ENCODE peak calls at places on chromosome 1, in six cellular contexts. H is neural crest cell, Z is fibroblast of lung, G is A673, I is GM12865, M is foreskin fibroblast. V is an unnamed sample.

GRCh38 chr1:10832703-10833102 is 36.3 kb upstream of the CASZ1 start:
- DNase-seq in H (no peak), Z (no peak), G (no peak), I (no peak), M (no peak), V (peak)

GRCh38 chr1:155324717-155325595 is 4.3 kb downstream of the RUSC1 start:
- DNase-seq in H (peak), Z (peak), G (peak), I (no peak), M (no peak), V (peak)

GRCh38 chr1:178692564-178693327 is 32.3 kb upstream of the RALGPS2 start:
- DNase-seq in H (no peak), Z (no peak), G (no peak), I (no peak), M (no peak), V (no peak)

GRCh38 chr1:21899972-21900371 is 37.1 kb downstream of the HSPG2 start:
- DNase-seq in H (no peak), Z (no peak), G (no peak), I (no peak), M (no peak), V (no peak)

GRCh38 chr1:98030483-98030882 is 109.6 kb upstream of the DPYD start:
- DNase-seq in H (no peak), Z (peak), G (no peak), I (no peak), M (no peak), V (peak)

GRCh38 chr1:54273092-54273836 is 73.3 kb downstream of the MRPL37 start:
- DNase-seq in H (peak), Z (peak), G (peak), I (peak), M (peak), V (no peak)

GRCh38 chr1:171576144-171576543 is 45.9 kb upstream of the MYOCOS start:
- DNase-seq in H (no peak), Z (no peak), G (no peak), I (no peak), M (no peak), V (peak)

GRCh38 chr1:240152611-240153297 is 61.1 kb downstream of the FMN2 start:
- DNase-seq in H (no peak), Z (peak), G (no peak), I (no peak), M (peak), V (no peak)

GRCh38 chr1:158087320-158087927 is 93.3 kb upstream of the CD1D start:
- DNase-seq in H (peak), Z (peak), G (peak), I (peak), M (peak), V (peak)

GRCh38 chr1:38291906-38292521 is 245.4 kb upstream of the POU3F1 start:
- DNase-seq in H (no peak), Z (peak), G (no peak), I (peak), M (no peak), V (no peak)

GRCh38 chr1:108636876-108637275 is 24.0 kb downstream of the HENMT1 start:
- DNase-seq in H (no peak), Z (no peak), G (no peak), I (no peak), M (no peak), V (peak)

GRCh38 chr1:154404984-154405761 is at the start of gene IL6R:
- DNase-seq in H (peak), Z (peak), G (peak), I (peak), M (peak), V (peak)

GRCh38 chr1:53398585-53399365 is 60.4 kb upstream of the DMRTB1 start:
- DNase-seq in H (no peak), Z (no peak), G (no peak), I (no peak), M (no peak), V (no peak)

GRCh38 chr1:160978510-160978927 is 23.9 kb upstream of the ITLN2 start:
- DNase-seq in H (no peak), Z (no peak), G (no peak), I (no peak), M (no peak), V (peak)

GRCh38 chr1:54095543-54096286 is 42.3 kb downstream of the TCEANC2 start:
- DNase-seq in H (no peak), Z (no peak), G (peak), I (no peak), M (no peak), V (no peak)

GRCh38 chr1:80666073-80666472 is 1134.7 kb upstream of the ADGRL2 start:
- DNase-seq in H (no peak), Z (no peak), G (no peak), I (no peak), M (no peak), V (no peak)

GRCh38 chr1:110254604-110255003 is 44.5 kb downstream of the KCNC4 start:
- DNase-seq in H (no peak), Z (no peak), G (no peak), I (no peak), M (no peak), V (no peak)

GRCh38 chr1:2825487-2826189 is 24.1 kb upstream of the TTC34 start:
- DNase-seq in H (no peak), Z (no peak), G (no peak), I (no peak), M (no peak), V (no peak)

GRCh38 chr1:41724248-41724647 is 194.5 kb downstream of the HIVEP3 start:
- DNase-seq in H (no peak), Z (no peak), G (no peak), I (no peak), M (no peak), V (no peak)

GRCh38 chr1:156801409-156802121 is 15.1 kb downstream of the SH2D2A start:
- DNase-seq in H (no peak), Z (peak), G (peak), I (no peak), M (peak), V (no peak)

GRCh38 chr1:21012937-21013336 is 163.8 kb downstream of the EIF4G3 start:
- DNase-seq in H (no peak), Z (peak), G (peak), I (no peak), M (no peak), V (no peak)

GRCh38 chr1:15966081-15966955 is 9.6 kb downstream of the ZBTB17 start:
- DNase-seq in H (no peak), Z (peak), G (no peak), I (peak), M (peak), V (peak)

GRCh38 chr1:112264553-112264952 is 131.5 kb upstream of the CTTNBP2NL start:
- DNase-seq in H (no peak), Z (no peak), G (no peak), I (no peak), M (no peak), V (no peak)

GRCh38 chr1:45172015-45172414 is 34.4 kb downstream of the ZSWIM5 start:
- DNase-seq in H (no peak), Z (no peak), G (peak), I (no peak), M (no peak), V (peak)

GRCh38 chr1:64514197-64514765 is 44.4 kb downstream of the CACHD1 start:
- DNase-seq in H (no peak), Z (peak), G (no peak), I (no peak), M (peak), V (no peak)

GRCh38 chr1:37477198-37477931 is 3.0 kb downstream of the ZC3H12A start:
- DNase-seq in H (no peak), Z (peak), G (peak), I (peak), M (no peak), V (peak)

GRCh38 chr1:6450005-6450450 is 15.9 kb downstream of the TNFRSF25 start:
- DNase-seq in H (no peak), Z (no peak), G (no peak), I (no peak), M (no peak), V (no peak)

GRCh38 chr1:235923466-235924008 is 56.8 kb upstream of the LYST start:
- DNase-seq in H (no peak), Z (no peak), G (no peak), I (peak), M (peak), V (peak)

GRCh38 chr1:25204797-25205441 is 27.4 kb downstream of the SYF2 start:
- DNase-seq in H (peak), Z (peak), G (peak), I (peak), M (peak), V (peak)

GRCh38 chr1:9910425-9911178 is 533 bp upstream of the CTNNBIP1 start:
- DNase-seq in H (peak), Z (peak), G (peak), I (peak), M (peak), V (peak)

GRCh38 chr1:110524311-110525249 is 5.6 kb upstream of the KCNA10 start:
- DNase-seq in H (peak), Z (peak), G (peak), I (peak), M (peak), V (peak)

GRCh38 chr1:43834280-43835140 is 99.1 kb upstream of the ARTN start:
- DNase-seq in H (no peak), Z (peak), G (no peak), I (no peak), M (peak), V (peak)

GRCh38 chr1:3533051-3534048 is 78.0 kb downstream of the MEGF6 start:
- DNase-seq in H (no peak), Z (no peak), G (no peak), I (no peak), M (no peak), V (no peak)

GRCh38 chr1:192461684-192462083 is 113.9 kb upstream of the RGS1 start:
- DNase-seq in H (no peak), Z (no peak), G (no peak), I (no peak), M (no peak), V (peak)

GRCh38 chr1:96973605-96974004 is 252.0 kb downstream of the PTBP2 start:
- DNase-seq in H (no peak), Z (peak), G (peak), I (no peak), M (no peak), V (peak)

GRCh38 chr1:25647106-25647505 is 30.5 kb downstream of the MAN1C1 start:
- DNase-seq in H (no peak), Z (no peak), G (no peak), I (no peak), M (no peak), V (no peak)

GRCh38 chr1:183896466-183897026 is 91.6 kb downstream of the RGL1 start:
- DNase-seq in H (no peak), Z (peak), G (no peak), I (peak), M (no peak), V (no peak)

GRCh38 chr1:8671313-8671917 is 146.0 kb downstream of the RERE start:
- DNase-seq in H (peak), Z (peak), G (peak), I (peak), M (peak), V (peak)

GRCh38 chr1:202248861-202249260 is 55.3 kb downstream of the LGR6 start:
- DNase-seq in H (no peak), Z (no peak), G (no peak), I (no peak), M (no peak), V (no peak)

GRCh38 chr1:202247104-202247503 is 53.5 kb downstream of the LGR6 start:
- DNase-seq in H (no peak), Z (no peak), G (no peak), I (no peak), M (no peak), V (no peak)

GRCh38 chr1:202249846-202250245 is 56.2 kb downstream of the LGR6 start:
- DNase-seq in H (no peak), Z (peak), G (no peak), I (no peak), M (no peak), V (no peak)

GRCh38 chr1:202245391-202245790 is 51.8 kb downstream of the LGR6 start:
- DNase-seq in H (no peak), Z (no peak), G (no peak), I (no peak), M (no peak), V (no peak)

GRCh38 chr1:202247837-202248795 is 54.5 kb downstream of the LGR6 start:
- DNase-seq in H (no peak), Z (no peak), G (no peak), I (no peak), M (no peak), V (no peak)
- TF ChIP-seq CTCF in H (no peak), Z (no peak), G (no peak), I (no peak), M (no peak), V (no peak)

GRCh38 chr1:19738669-19739068 is 61.0 kb downstream of the TMCO4 start:
- DNase-seq in H (no peak), Z (no peak), G (no peak), I (no peak), M (no peak), V (no peak)

GRCh38 chr1:19735419-19736127 is 64.1 kb downstream of the TMCO4 start:
- DNase-seq in H (no peak), Z (peak), G (peak), I (no peak), M (peak), V (no peak)

GRCh38 chr1:19739628-19740027 is 60.1 kb downstream of the TMCO4 start:
- DNase-seq in H (no peak), Z (no peak), G (no peak), I (no peak), M (no peak), V (peak)

GRCh38 chr1:19738106-19738505 is 61.6 kb downstream of the TMCO4 start:
- DNase-seq in H (no peak), Z (no peak), G (no peak), I (no peak), M (no peak), V (no peak)

DNA sequence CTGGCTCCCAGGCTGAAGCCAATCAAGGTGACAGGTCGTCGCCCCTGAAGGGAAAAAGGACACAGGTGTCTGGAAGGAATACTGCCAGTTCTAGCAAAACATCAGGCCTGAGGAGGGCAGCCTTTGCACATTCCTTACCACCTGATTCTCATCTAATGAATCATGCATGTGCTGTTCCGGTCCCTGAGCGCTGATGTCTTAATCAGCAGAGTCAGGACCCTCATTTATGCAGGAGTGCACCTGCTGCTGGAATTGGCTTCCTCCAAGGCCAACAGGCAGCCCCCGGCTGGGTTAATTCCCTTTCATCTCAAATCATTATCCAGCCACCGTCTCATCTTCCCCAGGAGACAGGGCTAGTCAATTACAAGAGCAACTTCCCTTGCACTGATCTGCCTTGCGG is 62.3 kb downstream of the TMCO4 start:
- DNase-seq in H (no peak), Z (peak), G (no peak), I (no peak), M (no peak), V (peak)
- TF ChIP-seq CTCF in H (no peak), Z (no peak), G (no peak), I (no peak), M (no peak), V (peak)

GRCh38 chr1:213675043-213675442 is 312.7 kb upstream of the PROX1 start:
- DNase-seq in H (no peak), Z (no peak), G (no peak), I (no peak), M (no peak), V (no peak)
- TF ChIP-seq CTCF in H (no peak), Z (no peak), G (no peak), I (no peak), M (no peak), V (no peak)

GRCh38 chr1:35714921-35715567 is 3.6 kb downstream of the C1orf216 start:
- DNase-seq in H (no peak), Z (no peak), G (no peak), I (no peak), M (no peak), V (no peak)

GRCh38 chr1:35718492-35719336 is at the start of gene C1orf216:
- DNase-seq in H (no peak), Z (peak), G (peak), I (peak), M (peak), V (peak)

GRCh38 chr1:35717911-35718476 is 690 bp downstream of the C1orf216 start:
- DNase-seq in H (no peak), Z (peak), G (peak), I (no peak), M (peak), V (peak)

GRCh38 chr1:35715568-35716002 is 3.1 kb downstream of the C1orf216 start:
- DNase-seq in H (peak), Z (peak), G (peak), I (peak), M (peak), V (peak)
- TF ChIP-seq CTCF in H (peak), Z (peak), G (peak), I (peak), M (peak), V (peak)

GRCh38 chr1:150515328-150516049 is at the start of gene FALEC:
- DNase-seq in H (peak), Z (peak), G (peak), I (peak), M (peak), V (peak)
- TF ChIP-seq CTCF in H (no peak), Z (no peak), G (no peak), I (no peak), M (no peak), V (no peak)

GRCh38 chr1:60033066-60033465 is 40.5 kb downstream of the C1orf87 start:
- DNase-seq in H (no peak), Z (no peak), G (no peak), I (no peak), M (no peak), V (no peak)

GRCh38 chr1:60037669-60038068 is 35.9 kb downstream of the C1orf87 start:
- DNase-seq in H (no peak), Z (no peak), G (no peak), I (no peak), M (no peak), V (no peak)

GRCh38 chr1:60037061-60037460 is 36.5 kb downstream of the C1orf87 start:
- DNase-seq in H (no peak), Z (no peak), G (no peak), I (no peak), M (peak), V (no peak)

GRCh38 chr1:60034999-60035398 is 38.6 kb downstream of the C1orf87 start:
- DNase-seq in H (no peak), Z (no peak), G (no peak), I (no peak), M (no peak), V (no peak)

DNA sequence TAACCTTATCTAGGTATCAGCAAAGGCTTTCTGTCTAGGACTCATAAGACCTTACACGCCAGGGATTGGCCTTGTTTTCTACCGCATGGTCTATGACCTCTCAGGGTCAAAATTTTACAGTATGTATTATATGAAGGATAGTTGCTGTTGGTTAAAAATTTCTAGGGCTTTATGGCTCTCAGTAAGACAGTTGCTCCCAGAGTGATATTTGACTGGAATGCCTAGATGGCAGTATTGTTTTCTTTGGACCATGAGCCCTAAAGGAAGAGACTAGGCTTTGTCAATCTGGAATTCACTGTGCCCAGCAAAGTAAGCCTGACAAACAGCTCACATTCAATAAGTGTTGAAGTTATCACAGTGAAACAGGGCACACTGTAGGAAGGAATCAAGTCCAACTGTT is 37.6 kb downstream of the C1orf87 start:
- DNase-seq in H (no peak), Z (no peak), G (no peak), I (no peak), M (no peak), V (no peak)
- TF ChIP-seq CTCF in H (no peak), Z (no peak), G (peak), I (no peak), M (no peak), V (no peak)

GRCh38 chr1:229857585-229857984 is 209.5 kb upstream of the GALNT2 start:
- DNase-seq in H (no peak), Z (peak), G (no peak), I (no peak), M (no peak), V (no peak)
- TF ChIP-seq CTCF in H (no peak), Z (no peak), G (no peak), I (no peak), M (no peak), V (no peak)

V was measured in epithelial cell of esophagus.